ENCODE peak calls at places on chromosomes 13 and 19, in eight cellular contexts. One of them, this sample, is unnamed.

GRCh38 chr19:47243364-47243775 is 12.4 kb upstream of the BBC3 start:
- DNase-seq in heart left ventricle: no peak
- DNase-seq in tibial nerve: no peak
- DNase-seq in stomach: no peak
- DNase-seq in uterus: no peak
- DNase-seq in right lobe of liver: no peak
- DNase-seq in gastrocnemius medialis: no peak
- DNase-seq in body of pancreas: no peak
- DNase-seq in this sample: no peak

GRCh38 chr13:79710376-79710775 is 229.4 kb downstream of the NDFIP2 start:
- DNase-seq in heart left ventricle: no peak
- DNase-seq in gastrocnemius medialis: no peak
- DNase-seq in body of pancreas: no peak
- DNase-seq in stomach: no peak
- DNase-seq in right lobe of liver: no peak
- DNase-seq in tibial nerve: no peak
- DNase-seq in uterus: no peak
- DNase-seq in this sample: no peak

GRCh38 chr13:33639158-33639557 is 178.8 kb upstream of the RFC3 start:
- DNase-seq in right lobe of liver: peak; percentile 28
- DNase-seq in heart left ventricle: peak; percentile 45
- DNase-seq in body of pancreas: no peak
- DNase-seq in stomach: no peak
- DNase-seq in gastrocnemius medialis: peak; percentile 51
- DNase-seq in uterus: peak; percentile 73
- DNase-seq in tibial nerve: no peak
- DNase-seq in this sample: no peak

GRCh38 chr13:23450340-23451046 is 17.0 kb upstream of the SACS start:
- DNase-seq in body of pancreas: no peak
- DNase-seq in heart left ventricle: no peak
- DNase-seq in uterus: no peak
- DNase-seq in tibial nerve: no peak
- DNase-seq in right lobe of liver: no peak
- DNase-seq in gastrocnemius medialis: peak; percentile 85
- DNase-seq in stomach: no peak
- DNase-seq in this sample: no peak

GRCh38 chr13:27919299-27919933 is 384 bp upstream of the PDX1 start:
- DNase-seq in right lobe of liver: no peak
- DNase-seq in tibial nerve: no peak
- DNase-seq in stomach: no peak
- DNase-seq in uterus: no peak
- DNase-seq in body of pancreas: no peak
- DNase-seq in gastrocnemius medialis: no peak
- DNase-seq in heart left ventricle: no peak
- DNase-seq in this sample: no peak

GRCh38 chr13:33349996-33350826 is 64.7 kb upstream of the STARD13 start:
- DNase-seq in body of pancreas: peak; percentile 61
- DNase-seq in heart left ventricle: peak; percentile 70
- DNase-seq in gastrocnemius medialis: peak; percentile 34
- DNase-seq in uterus: peak; percentile 70
- DNase-seq in tibial nerve: peak; percentile 25
- DNase-seq in right lobe of liver: peak; percentile 40
- DNase-seq in stomach: peak; percentile 66
- DNase-seq in this sample: peak; percentile 7

GRCh38 chr13:26037302-26037701 is 14.5 kb downstream of the SHISA2 start:
- DNase-seq in tibial nerve: no peak
- DNase-seq in heart left ventricle: no peak
- DNase-seq in body of pancreas: no peak
- DNase-seq in uterus: no peak
- DNase-seq in stomach: no peak
- DNase-seq in gastrocnemius medialis: no peak
- DNase-seq in right lobe of liver: no peak
- DNase-seq in this sample: no peak

GRCh38 chr19:12544401-12544876 is 6.8 kb downstream of the ZNF564 start:
- DNase-seq in stomach: no peak
- DNase-seq in body of pancreas: no peak
- DNase-seq in heart left ventricle: no peak
- DNase-seq in uterus: no peak
- DNase-seq in right lobe of liver: no peak
- DNase-seq in tibial nerve: no peak
- DNase-seq in gastrocnemius medialis: no peak
- DNase-seq in this sample: no peak

GRCh38 chr19:4968462-4969291 is at the start of gene KDM4B:
- DNase-seq in stomach: peak; percentile 99
- DNase-seq in heart left ventricle: peak; percentile 100
- DNase-seq in right lobe of liver: peak; percentile 100
- DNase-seq in body of pancreas: peak; percentile 99
- DNase-seq in gastrocnemius medialis: peak; percentile 100
- DNase-seq in tibial nerve: peak; percentile 99
- DNase-seq in uterus: peak; percentile 99
- DNase-seq in this sample: peak; percentile 99

GRCh38 chr19:1685046-1685445 is 32.6 kb upstream of the TCF3 start:
- DNase-seq in body of pancreas: no peak
- DNase-seq in tibial nerve: no peak
- DNase-seq in gastrocnemius medialis: no peak
- DNase-seq in stomach: no peak
- DNase-seq in heart left ventricle: no peak
- DNase-seq in right lobe of liver: no peak
- DNase-seq in uterus: no peak
- DNase-seq in this sample: no peak

GRCh38 chr19:17329061-17329767 is 5.4 kb downstream of the ANO8 start:
- DNase-seq in tibial nerve: no peak
- DNase-seq in right lobe of liver: no peak
- DNase-seq in body of pancreas: no peak
- DNase-seq in stomach: no peak
- DNase-seq in heart left ventricle: no peak
- DNase-seq in uterus: no peak
- DNase-seq in gastrocnemius medialis: no peak
- DNase-seq in this sample: no peak

GRCh38 chr19:3774621-3775373 is 2.8 kb upstream of the RAX2 start:
- DNase-seq in uterus: no peak
- DNase-seq in right lobe of liver: no peak
- DNase-seq in tibial nerve: no peak
- DNase-seq in body of pancreas: no peak
- DNase-seq in stomach: no peak
- DNase-seq in heart left ventricle: no peak
- DNase-seq in gastrocnemius medialis: no peak
- DNase-seq in this sample: no peak

GRCh38 chr13:97498419-97498818 is 64.5 kb downstream of the RAP2A start:
- DNase-seq in body of pancreas: no peak
- DNase-seq in gastrocnemius medialis: no peak
- DNase-seq in heart left ventricle: no peak
- DNase-seq in uterus: no peak
- DNase-seq in right lobe of liver: no peak
- DNase-seq in stomach: no peak
- DNase-seq in tibial nerve: no peak
- DNase-seq in this sample: no peak

GRCh38 chr19:33434886-33435705 is 61.6 kb downstream of the CEBPG start:
- DNase-seq in heart left ventricle: peak; percentile 4
- DNase-seq in stomach: no peak
- DNase-seq in tibial nerve: no peak
- DNase-seq in gastrocnemius medialis: no peak
- DNase-seq in uterus: no peak
- DNase-seq in body of pancreas: no peak
- DNase-seq in right lobe of liver: no peak
- DNase-seq in this sample: no peak

GRCh38 chr13:79393564-79394249 is 12.3 kb downstream of the RBM26 start:
- DNase-seq in gastrocnemius medialis: no peak
- DNase-seq in body of pancreas: no peak
- DNase-seq in tibial nerve: no peak
- DNase-seq in heart left ventricle: no peak
- DNase-seq in stomach: peak; percentile 80
- DNase-seq in right lobe of liver: no peak
- DNase-seq in uterus: no peak
- DNase-seq in this sample: no peak

GRCh38 chr19:778910-779653 is 18.2 kb upstream of the PTBP1 start:
- DNase-seq in heart left ventricle: no peak
- DNase-seq in gastrocnemius medialis: peak; percentile 55
- DNase-seq in tibial nerve: peak; percentile 68
- DNase-seq in stomach: no peak
- DNase-seq in right lobe of liver: peak; percentile 54
- DNase-seq in body of pancreas: no peak
- DNase-seq in uterus: no peak
- DNase-seq in this sample: peak; percentile 63

GRCh38 chr13:49641810-49642291 is 13.5 kb downstream of the ARL11 start:
- DNase-seq in tibial nerve: peak; percentile 19
- DNase-seq in right lobe of liver: peak; percentile 39
- DNase-seq in heart left ventricle: peak; percentile 58
- DNase-seq in stomach: no peak
- DNase-seq in body of pancreas: no peak
- DNase-seq in uterus: no peak
- DNase-seq in gastrocnemius medialis: peak; percentile 45
- DNase-seq in this sample: no peak

GRCh38 chr13:39552233-39552632 is 50.8 kb downstream of the LHFPL6 start:
- DNase-seq in tibial nerve: no peak
- DNase-seq in heart left ventricle: no peak
- DNase-seq in uterus: no peak
- DNase-seq in body of pancreas: no peak
- DNase-seq in stomach: no peak
- DNase-seq in gastrocnemius medialis: no peak
- DNase-seq in right lobe of liver: no peak
- DNase-seq in this sample: no peak

GRCh38 chr19:10552596-10553053 is 8.9 kb downstream of the ATG4D start:
- DNase-seq in right lobe of liver: no peak
- DNase-seq in tibial nerve: no peak
- DNase-seq in body of pancreas: no peak
- DNase-seq in stomach: no peak
- DNase-seq in uterus: no peak
- DNase-seq in gastrocnemius medialis: no peak
- DNase-seq in heart left ventricle: no peak
- DNase-seq in this sample: no peak

GRCh38 chr13:101875091-101875490 is 422.6 kb downstream of the ITGBL1 start:
- DNase-seq in tibial nerve: no peak
- DNase-seq in body of pancreas: no peak
- DNase-seq in gastrocnemius medialis: no peak
- DNase-seq in stomach: no peak
- DNase-seq in uterus: no peak
- DNase-seq in heart left ventricle: no peak
- DNase-seq in right lobe of liver: no peak
- DNase-seq in this sample: no peak
- TF ChIP-seq POLR2A in tibial nerve: no peak
- TF ChIP-seq POLR2A in body of pancreas: no peak
- TF ChIP-seq POLR2A in gastrocnemius medialis: no peak
- TF ChIP-seq POLR2A in stomach: no peak
- TF ChIP-seq POLR2A in uterus: no peak
- TF ChIP-seq POLR2A in heart left ventricle: no peak
- TF ChIP-seq POLR2A in right lobe of liver: no peak
- TF ChIP-seq POLR2A in this sample: no peak

GRCh38 chr13:41271456-41272285 is 8.3 kb upstream of the MTRF1 start:
- DNase-seq in tibial nerve: no peak
- DNase-seq in body of pancreas: no peak
- DNase-seq in right lobe of liver: no peak
- DNase-seq in heart left ventricle: no peak
- DNase-seq in stomach: no peak
- DNase-seq in uterus: no peak
- DNase-seq in gastrocnemius medialis: no peak
- DNase-seq in this sample: no peak
- H3K4me1 ChIP-seq in tibial nerve: no peaks in the 10 kb centered on the region
- H3K4me1 ChIP-seq in body of pancreas: peaks cover 11% of the 10 kb centered on the region
- H3K4me1 ChIP-seq in right lobe of liver: no peaks in the 10 kb centered on the region
- H3K4me1 ChIP-seq in heart left ventricle: no peaks in the 10 kb centered on the region
- H3K4me1 ChIP-seq in stomach: peaks cover 5% of the 10 kb centered on the region
- H3K4me1 ChIP-seq in uterus: no peaks in the 10 kb centered on the region
- H3K4me1 ChIP-seq in gastrocnemius medialis: no peaks in the 10 kb centered on the region
- H3K4me1 ChIP-seq in this sample: no peaks in the 10 kb centered on the region

DNA sequence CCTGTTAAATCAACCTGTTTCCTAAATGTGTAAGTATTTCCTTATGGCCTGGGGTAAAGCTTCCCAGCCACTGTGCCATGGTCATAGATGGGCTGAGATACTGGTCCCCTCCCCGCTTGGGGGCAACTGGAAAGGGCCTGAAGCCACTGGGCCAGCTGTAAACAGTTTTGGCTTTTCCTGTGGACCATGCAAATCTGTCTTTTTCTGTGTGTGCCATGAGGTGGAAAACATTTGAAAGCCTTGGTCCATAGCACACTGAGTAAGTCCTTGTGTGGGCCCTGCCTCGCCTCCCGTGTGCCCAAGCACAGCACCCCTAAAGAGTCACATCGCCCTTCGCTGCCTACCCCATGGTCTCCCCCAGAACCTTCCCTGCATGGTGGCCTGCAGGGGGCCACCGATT is 52.3 kb upstream of the GPR183 start:
- DNase-seq in gastrocnemius medialis: no peak
- DNase-seq in heart left ventricle: no peak
- DNase-seq in tibial nerve: no peak
- DNase-seq in stomach: no peak
- DNase-seq in body of pancreas: no peak
- DNase-seq in right lobe of liver: no peak
- DNase-seq in uterus: no peak
- DNase-seq in this sample: no peak
- TF ChIP-seq CTCF in gastrocnemius medialis: no peak
- TF ChIP-seq CTCF in heart left ventricle: no peak
- TF ChIP-seq CTCF in tibial nerve: no peak
- TF ChIP-seq CTCF in stomach: no peak
- TF ChIP-seq CTCF in body of pancreas: no peak
- TF ChIP-seq CTCF in right lobe of liver: no peak
- TF ChIP-seq CTCF in uterus: no peak
- TF ChIP-seq CTCF in this sample: no peak

GRCh38 chr19:57709616-57710015 is 612 bp upstream of the ZNF154 start:
- DNase-seq in right lobe of liver: no peak
- DNase-seq in heart left ventricle: no peak
- DNase-seq in uterus: no peak
- DNase-seq in stomach: no peak
- DNase-seq in tibial nerve: no peak
- DNase-seq in body of pancreas: no peak
- DNase-seq in gastrocnemius medialis: no peak
- DNase-seq in this sample: no peak

GRCh38 chr19:57712222-57712621 is 3.2 kb upstream of the ZNF154 start:
- DNase-seq in uterus: no peak
- DNase-seq in tibial nerve: no peak
- DNase-seq in stomach: no peak
- DNase-seq in body of pancreas: no peak
- DNase-seq in gastrocnemius medialis: no peak
- DNase-seq in right lobe of liver: no peak
- DNase-seq in heart left ventricle: no peak
- DNase-seq in this sample: no peak

GRCh38 chr19:57706346-57706745 is 2.7 kb downstream of the ZNF154 start:
- DNase-seq in gastrocnemius medialis: no peak
- DNase-seq in body of pancreas: no peak
- DNase-seq in heart left ventricle: no peak
- DNase-seq in uterus: no peak
- DNase-seq in right lobe of liver: no peak
- DNase-seq in stomach: no peak
- DNase-seq in tibial nerve: no peak
- DNase-seq in this sample: no peak

DNA sequence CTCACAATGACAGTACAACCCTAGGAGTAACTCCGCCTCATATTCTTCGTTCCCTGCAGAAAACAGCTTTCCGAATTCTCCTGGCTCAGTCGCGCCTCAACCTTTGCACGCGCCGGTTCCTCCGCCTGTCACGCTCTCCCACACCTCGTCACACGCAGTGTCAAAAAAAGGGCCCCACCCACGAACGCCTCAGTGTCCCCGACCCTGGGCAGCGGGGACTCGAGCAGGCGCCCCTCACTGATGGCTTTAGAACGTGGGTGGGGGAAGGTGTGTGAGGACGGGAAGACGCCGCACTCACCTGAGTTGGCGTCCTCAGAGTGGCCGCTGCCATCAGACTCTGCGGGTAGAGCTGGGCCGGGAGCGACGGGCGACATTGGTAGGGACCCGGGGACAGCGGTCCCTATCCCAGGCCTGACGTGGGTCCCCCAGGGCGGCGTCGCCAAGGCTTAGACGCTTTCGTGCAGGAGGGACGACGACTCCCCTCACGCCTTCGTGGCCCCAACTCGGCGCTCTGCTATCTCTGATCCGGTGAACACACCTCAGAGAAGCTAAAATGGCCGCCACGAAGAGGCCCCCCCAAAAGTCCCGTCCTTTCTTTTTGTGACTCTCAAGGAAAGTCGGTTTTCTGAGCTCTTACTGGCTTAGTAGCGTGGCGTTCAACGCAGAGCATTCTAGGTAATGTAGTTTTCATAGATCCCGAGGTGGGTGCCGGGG is at the start of gene ZNF154:
- DNase-seq in right lobe of liver: peak; percentile 30
- DNase-seq in heart left ventricle: peak; percentile 53
- DNase-seq in body of pancreas: peak; percentile 28
- DNase-seq in stomach: no peak
- DNase-seq in tibial nerve: no peak
- DNase-seq in uterus: no peak
- DNase-seq in gastrocnemius medialis: peak; percentile 47
- DNase-seq in this sample: peak; percentile 30
- TF ChIP-seq POLR2A in right lobe of liver: no peak
- TF ChIP-seq POLR2A in heart left ventricle: no peak
- TF ChIP-seq POLR2A in body of pancreas: no peak
- TF ChIP-seq POLR2A in stomach: no peak
- TF ChIP-seq POLR2A in tibial nerve: no peak
- TF ChIP-seq POLR2A in uterus: no peak
- TF ChIP-seq POLR2A in gastrocnemius medialis: peak; percentile 56
- TF ChIP-seq POLR2A in this sample: no peak

This sample was measured in prostate gland.